ENCODE peak calls at places on chromosomes 1 and 21, in nine cellular contexts. Y is activated CD8-positive, alpha-beta memory T cell treated with anti-CD3 and anti-CD28 coated beads, Interleukin-2, amount 50 U/mL, for 4 hours; F is adipocyte; M is occipital lobe; D is activated B cell treated with CpG ODN at 0.5 μM for 24 hours; X is endothelial cell of umbilical vein; W is NCI-H1694; V is stimulated activated CD4-positive, alpha-beta T cell treated with anti-CD3 and anti-CD28 coated beads, Interleukin-4, amount 100 ng/mL, for 24 hours; H is posterior cingulate gyrus. U is an unnamed sample.

GRCh38 chr1:6889875-6890480 is 104.7 kb downstream of the CAMTA1 start:
- DNase-seq in Y (peak), F (peak), M (no peak), D (no peak), X (peak), W (peak), V (peak), H (peak), U (peak)

GRCh38 chr1:38194486-38194885 is 147.9 kb upstream of the POU3F1 start:
- DNase-seq in Y (no peak), F (no peak), M (no peak), D (no peak), X (no peak), W (no peak), V (no peak), H (no peak), U (no peak)

GRCh38 chr1:15849775-15850449 is 2.4 kb downstream of the SPEN start:
- DNase-seq in Y (no peak), F (peak), M (peak), D (peak), X (peak), W (peak), V (peak), H (peak), U (peak)

GRCh38 chr1:22271847-22272801 is 129.2 kb upstream of the WNT4 start:
- DNase-seq in Y (no peak), F (no peak), M (no peak), D (no peak), X (no peak), W (no peak), V (no peak), H (no peak), U (no peak)

GRCh38 chr1:33110477-33110876 is 29.5 kb downstream of the AZIN2 start:
- DNase-seq in Y (no peak), F (no peak), M (no peak), D (no peak), X (no peak), W (no peak), V (no peak), H (no peak), U (no peak)

GRCh38 chr21:41615613-41616012 is 107.7 kb upstream of the TMPRSS2 start:
- DNase-seq in Y (no peak), F (peak), M (no peak), D (no peak), X (no peak), W (no peak), V (no peak), H (no peak), U (no peak)

GRCh38 chr1:16032388-16033100 is 10.7 kb downstream of the CLCNKA start:
- DNase-seq in Y (peak), F (peak), M (peak), D (peak), X (peak), W (peak), V (peak), H (peak), U (peak)

GRCh38 chr1:75092141-75092540 is 42.0 kb upstream of the LHX8 start:
- DNase-seq in Y (no peak), F (peak), M (no peak), D (no peak), X (no peak), W (no peak), V (no peak), H (no peak), U (no peak)

GRCh38 chr1:6401673-6402072 is 8.1 kb upstream of the ACOT7 start:
- DNase-seq in Y (no peak), F (no peak), M (no peak), D (no peak), X (no peak), W (no peak), V (no peak), H (no peak), U (no peak)

GRCh38 chr1:117674521-117675400 is 68.9 kb downstream of the TENT5C start:
- DNase-seq in Y (peak), F (no peak), M (no peak), D (peak), X (no peak), W (no peak), V (peak), H (no peak), U (no peak)

GRCh38 chr1:101064697-101065096 is 39.1 kb upstream of the DPH5 start:
- DNase-seq in Y (no peak), F (no peak), M (no peak), D (no peak), X (no peak), W (no peak), V (no peak), H (no peak), U (no peak)

GRCh38 chr1:16244650-16245285 is 7.8 kb upstream of the CPLANE2 start:
- DNase-seq in Y (no peak), F (no peak), M (no peak), D (no peak), X (no peak), W (no peak), V (no peak), H (no peak), U (no peak)

GRCh38 chr1:173768206-173768605 is 53.4 kb downstream of the KLHL20 start:
- DNase-seq in Y (no peak), F (no peak), M (no peak), D (no peak), X (no peak), W (no peak), V (no peak), H (no peak), U (no peak)

GRCh38 chr1:38728176-38728908 is 131.2 kb downstream of the RRAGC start:
- DNase-seq in Y (no peak), F (peak), M (no peak), D (no peak), X (peak), W (peak), V (no peak), H (peak), U (peak)

GRCh38 chr1:57157818-57158606 is 192.2 kb upstream of the C8B start:
- DNase-seq in Y (no peak), F (no peak), M (no peak), D (no peak), X (no peak), W (no peak), V (no peak), H (no peak), U (no peak)

GRCh38 chr1:17567582-17567981 is 28.1 kb downstream of the ARHGEF10L start:
- DNase-seq in Y (no peak), F (no peak), M (no peak), D (no peak), X (no peak), W (no peak), V (no peak), H (no peak), U (no peak)

GRCh38 chr21:33036430-33037162 is 10.9 kb downstream of the OLIG2 start:
- DNase-seq in Y (no peak), F (no peak), M (no peak), D (no peak), X (peak), W (no peak), V (no peak), H (no peak), U (no peak)

GRCh38 chr1:41381691-41382530 is 20.7 kb downstream of the FOXO6 start:
- DNase-seq in Y (peak), F (peak), M (no peak), D (peak), X (peak), W (no peak), V (peak), H (peak), U (no peak)

GRCh38 chr1:169724168-169724567 is 9.7 kb downstream of the SELE start:
- DNase-seq in Y (no peak), F (no peak), M (no peak), D (no peak), X (no peak), W (no peak), V (no peak), H (no peak), U (no peak)

GRCh38 chr1:24849653-24850295 is 80.3 kb downstream of the RUNX3 start:
- DNase-seq in Y (peak), F (no peak), M (no peak), D (no peak), X (peak), W (no peak), V (no peak), H (no peak), U (no peak)

GRCh38 chr1:15062479-15063099 is 91.0 kb upstream of the TMEM51 start:
- DNase-seq in Y (no peak), F (no peak), M (no peak), D (no peak), X (no peak), W (peak), V (no peak), H (no peak), U (no peak)

GRCh38 chr1:164588388-164589341 is 29.7 kb downstream of the PBX1 start:
- DNase-seq in Y (no peak), F (peak), M (no peak), D (no peak), X (peak), W (peak), V (no peak), H (peak), U (no peak)

GRCh38 chr1:38941527-38942019 is at the start of gene RHBDL2:
- DNase-seq in Y (no peak), F (peak), M (no peak), D (no peak), X (peak), W (no peak), V (no peak), H (peak), U (peak)

GRCh38 chr1:68495968-68496679 is 758 bp downstream of the DEPDC1 start:
- DNase-seq in Y (no peak), F (no peak), M (no peak), D (no peak), X (peak), W (peak), V (no peak), H (no peak), U (no peak)

GRCh38 chr1:117683571-117684285 is 77.9 kb downstream of the TENT5C start:
- DNase-seq in Y (no peak), F (no peak), M (no peak), D (no peak), X (no peak), W (no peak), V (no peak), H (no peak), U (no peak)

GRCh38 chr1:223712184-223712855 is at the start of gene CAPN2:
- DNase-seq in Y (peak), F (peak), M (peak), D (peak), X (peak), W (no peak), V (peak), H (peak), U (peak)